ENCODE peak calls at places on chromosomes 4 and X, in five cellular contexts. One of them, this sample, is unnamed.

GRCh38 chrX:40514376-40514775 is 66.4 kb upstream of the ATP6AP2 start:
- DNase-seq in H1: no peak
- DNase-seq in K562: peak; percentile 43
- DNase-seq in GM12878: no peak
- DNase-seq in HepG2: peak; percentile 3
- DNase-seq in this sample: no peak

GRCh38 chrX:96563663-96564062 is 121.0 kb upstream of the DIAPH2 start:
- DNase-seq in HepG2: no peak
- DNase-seq in K562: no peak
- DNase-seq in GM12878: no peak
- DNase-seq in H1: no peak
- DNase-seq in this sample: no peak

GRCh38 chr4:140242357-140243284 is 88.6 kb upstream of the MAML3 start:
- DNase-seq in GM12878: no peak
- DNase-seq in HepG2: no peak
- DNase-seq in H1: no peak
- DNase-seq in K562: no peak
- DNase-seq in this sample: no peak

GRCh38 chr4:94356444-94356843 is 13.8 kb upstream of the HPGDS start:
- DNase-seq in H1: no peak
- DNase-seq in HepG2: no peak
- DNase-seq in GM12878: no peak
- DNase-seq in K562: no peak
- DNase-seq in this sample: peak; percentile 47

GRCh38 chr4:26723216-26723615 is 137.4 kb upstream of the STIM2 start:
- DNase-seq in GM12878: peak; percentile 42
- DNase-seq in HepG2: no peak
- DNase-seq in K562: no peak
- DNase-seq in H1: no peak
- DNase-seq in this sample: no peak

GRCh38 chrX:48736303-48736702 is 25.2 kb upstream of the GLOD5 start:
- DNase-seq in H1: no peak
- DNase-seq in K562: no peak
- DNase-seq in GM12878: no peak
- DNase-seq in HepG2: no peak
- DNase-seq in this sample: no peak

GRCh38 chrX:74118503-74118902 is 185.5 kb upstream of the ZCCHC13 start:
- DNase-seq in HepG2: no peak
- DNase-seq in GM12878: no peak
- DNase-seq in H1: no peak
- DNase-seq in K562: no peak
- DNase-seq in this sample: no peak

GRCh38 chr4:185508162-185508561 is 27.1 kb downstream of the PDLIM3 start:
- DNase-seq in HepG2: peak; percentile 54
- DNase-seq in K562: no peak
- DNase-seq in GM12878: no peak
- DNase-seq in H1: no peak
- DNase-seq in this sample: no peak

GRCh38 chr4:54317690-54318089 is 88.6 kb downstream of the PDGFRA start:
- DNase-seq in K562: no peak
- DNase-seq in GM12878: no peak
- DNase-seq in H1: no peak
- DNase-seq in HepG2: no peak
- DNase-seq in this sample: no peak

GRCh38 chr4:99811850-99812249 is 4.8 kb upstream of the DAPP1 start:
- DNase-seq in H1: no peak
- DNase-seq in K562: peak; percentile 76
- DNase-seq in HepG2: peak; percentile 15
- DNase-seq in GM12878: no peak
- DNase-seq in this sample: peak; percentile 80

GRCh38 chr4:3642056-3642630 is 109.9 kb upstream of the LRPAP1 start:
- DNase-seq in H1: no peak
- DNase-seq in GM12878: no peak
- DNase-seq in K562: no peak
- DNase-seq in HepG2: no peak
- DNase-seq in this sample: no peak

GRCh38 chr4:1072830-1073446 is 40.4 kb downstream of the RNF212 start:
- DNase-seq in H1: no peak
- DNase-seq in K562: peak; percentile 77
- DNase-seq in GM12878: no peak
- DNase-seq in HepG2: peak; percentile 72
- DNase-seq in this sample: peak; percentile 68

GRCh38 chr4:94457692-94458106 is 6.0 kb downstream of the PDLIM5 start:
- DNase-seq in HepG2: no peak
- DNase-seq in GM12878: no peak
- DNase-seq in K562: no peak
- DNase-seq in H1: no peak
- DNase-seq in this sample: peak; percentile 43

GRCh38 chr4:180407273-180407885 is 1835.8 kb upstream of the TENM3 start:
- DNase-seq in GM12878: no peak
- DNase-seq in K562: no peak
- DNase-seq in HepG2: no peak
- DNase-seq in H1: no peak
- DNase-seq in this sample: no peak

GRCh38 chr4:67861513-67861912 is 22.3 kb downstream of the TMPRSS11D start:
- DNase-seq in H1: no peak
- DNase-seq in HepG2: no peak
- DNase-seq in GM12878: no peak
- DNase-seq in K562: no peak
- DNase-seq in this sample: no peak

GRCh38 chr4:20394471-20394870 is 142.8 kb downstream of the SLIT2 start:
- DNase-seq in K562: no peak
- DNase-seq in H1: no peak
- DNase-seq in GM12878: no peak
- DNase-seq in HepG2: no peak
- DNase-seq in this sample: no peak

GRCh38 chr4:19736968-19737756 is 514.5 kb upstream of the SLIT2 start:
- DNase-seq in H1: no peak
- DNase-seq in GM12878: no peak
- DNase-seq in K562: no peak
- DNase-seq in HepG2: no peak
- DNase-seq in this sample: no peak

GRCh38 chr4:148964456-148964855 is 522.2 kb upstream of the NR3C2 start:
- DNase-seq in HepG2: no peak
- DNase-seq in GM12878: no peak
- DNase-seq in H1: no peak
- DNase-seq in K562: no peak
- DNase-seq in this sample: no peak

GRCh38 chr4:151202851-151203455 is 74.0 kb upstream of the PRSS48 start:
- DNase-seq in H1: no peak
- DNase-seq in HepG2: no peak
- DNase-seq in GM12878: no peak
- DNase-seq in K562: no peak
- DNase-seq in this sample: peak; percentile 51

GRCh38 chr4:172412851-172413250 is 599.6 kb downstream of the GALNTL6 start:
- DNase-seq in GM12878: no peak
- DNase-seq in H1: no peak
- DNase-seq in HepG2: no peak
- DNase-seq in K562: no peak
- DNase-seq in this sample: no peak

GRCh38 chr4:147942729-147943128 is 210.8 kb downstream of the ARHGAP10 start:
- DNase-seq in K562: no peak
- DNase-seq in H1: no peak
- DNase-seq in GM12878: no peak
- DNase-seq in HepG2: no peak
- DNase-seq in this sample: peak; percentile 27

GRCh38 chrX:78119521-78120227 is 15.6 kb downstream of the PGK1 start:
- DNase-seq in H1: no peak
- DNase-seq in HepG2: no peak
- DNase-seq in GM12878: no peak
- DNase-seq in K562: no peak
- DNase-seq in this sample: peak; percentile 27

GRCh38 chrX:40057405-40057804 is 40.4 kb downstream of the BCOR start:
- DNase-seq in H1: no peak
- DNase-seq in GM12878: no peak
- DNase-seq in HepG2: no peak
- DNase-seq in K562: no peak
- DNase-seq in this sample: no peak

GRCh38 chr4:146059865-146060264 is 115.7 kb upstream of the LSM6 start:
- DNase-seq in HepG2: no peak
- DNase-seq in K562: no peak
- DNase-seq in GM12878: peak; percentile 84
- DNase-seq in H1: no peak
- DNase-seq in this sample: no peak

DNA sequence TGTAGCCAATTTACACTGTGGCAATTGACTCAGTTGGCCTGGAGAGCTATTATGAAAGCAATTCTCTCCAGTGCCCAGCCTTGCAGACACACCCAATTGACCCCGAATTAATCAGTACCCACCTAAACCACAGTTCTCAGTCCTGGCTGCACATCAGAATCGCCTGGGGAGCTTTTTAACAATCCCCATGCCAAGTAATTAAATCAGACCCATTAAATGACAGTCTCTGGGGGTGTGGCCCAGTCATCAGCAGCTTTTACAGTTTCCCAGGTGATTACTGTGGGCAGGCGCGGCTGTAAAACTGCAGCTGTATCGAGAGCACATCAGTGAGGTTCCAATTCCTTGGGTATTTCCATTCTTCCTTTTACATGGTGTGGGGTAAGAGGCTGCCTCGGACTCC is 460.9 kb upstream of the FAT1 start:
- DNase-seq in HepG2: no peak
- DNase-seq in GM12878: no peak
- DNase-seq in H1: no peak
- DNase-seq in K562: no peak
- DNase-seq in this sample: no peak
- H3K4me2 ChIP-seq in HepG2: no peak overlapping the region
- H3K4me2 ChIP-seq in GM12878: no peak overlapping the region
- H3K4me2 ChIP-seq in H1: no peak overlapping the region
- H3K4me2 ChIP-seq in K562: no peak overlapping the region
- H3K4me2 ChIP-seq in this sample: no peak overlapping the region

DNA sequence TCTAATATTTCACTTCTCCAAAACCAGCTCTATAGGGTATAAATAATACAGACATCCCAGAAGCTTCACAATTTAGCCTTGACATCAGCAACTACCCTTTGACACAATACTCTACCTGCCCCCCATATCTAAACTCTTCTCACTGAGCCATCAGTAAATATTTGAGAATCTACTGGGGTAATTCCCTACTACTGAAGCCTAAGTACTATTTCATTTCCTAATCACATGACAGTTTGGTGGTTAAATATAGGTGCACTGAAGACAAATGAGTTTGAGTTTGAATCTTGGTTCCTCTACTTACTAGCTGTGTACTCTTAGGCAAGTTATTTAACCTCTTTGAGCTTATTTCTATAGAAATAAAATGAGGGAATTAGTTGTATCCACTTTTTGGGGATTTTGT is 471.0 kb upstream of the IGFBP7 start:
- DNase-seq in HepG2: no peak
- DNase-seq in H1: no peak
- DNase-seq in K562: no peak
- DNase-seq in GM12878: no peak
- DNase-seq in this sample: no peak
- TF ChIP-seq CREB1 in HepG2: no peak
- TF ChIP-seq CREB1 in H1: no peak
- TF ChIP-seq CREB1 in K562: no peak
- TF ChIP-seq CREB1 in GM12878: no peak
- TF ChIP-seq CREB1 in this sample: no peak

GRCh38 chrX:29903365-29903764 is 312.0 kb upstream of the MAGEB2 start:
- DNase-seq in H1: no peak
- DNase-seq in GM12878: no peak
- DNase-seq in HepG2: no peak
- DNase-seq in K562: no peak
- DNase-seq in this sample: peak; percentile 2
- H3K4me2 ChIP-seq in H1: no peak overlapping the region
- H3K4me2 ChIP-seq in GM12878: no peak overlapping the region
- H3K4me2 ChIP-seq in HepG2: no peak overlapping the region
- H3K4me2 ChIP-seq in K562: no peak overlapping the region
- H3K4me2 ChIP-seq in this sample: no peak overlapping the region

GRCh38 chrX:133607419-133608348 is 192.4 kb upstream of the GPC4 start:
- DNase-seq in HepG2: no peak
- DNase-seq in H1: no peak
- DNase-seq in GM12878: no peak
- DNase-seq in K562: no peak
- DNase-seq in this sample: peak; percentile 10
- TF ChIP-seq CREB1 in HepG2: no peak
- TF ChIP-seq CREB1 in H1: no peak
- TF ChIP-seq CREB1 in GM12878: no peak
- TF ChIP-seq CREB1 in K562: no peak
- TF ChIP-seq CREB1 in this sample: no peak